ENCODE peak calls at places on chromosomes 2 and 18, in eight cellular contexts. F, Q, D, K, E, J, T and Z are unnamed samples.
A peak's percentile ranks its signal among the peaks of the same experiment; 100 is the strongest.

GRCh38 chr2:204871246-204871953 is 326.1 kb downstream of the PARD3B start:
- DNase-seq in Q (no peak), F (peak; percentile 18), K (peak; percentile 68), E (no peak), T (no peak), D (peak; percentile 24), J (peak; percentile 45), Z (no peak)

GRCh38 chr2:1685078-1685956 is 59.0 kb downstream of the PXDN start:
- DNase-seq in K (no peak), D (no peak), T (no peak), E (no peak), J (no peak), Q (no peak), F (no peak), Z (no peak)

GRCh38 chr2:240604939-240605716 is 18.6 kb downstream of the CAPN10 start:
- DNase-seq in J (no peak), F (no peak), Q (peak; percentile 18), T (peak; percentile 73), E (no peak), K (no peak), D (no peak), Z (no peak)

GRCh38 chr18:70044626-70045025 is 97.0 kb upstream of the CD226 start:
- DNase-seq in Q (no peak), E (no peak), J (peak; percentile 4), T (no peak), K (peak; percentile 96), D (peak; percentile 71), F (no peak), Z (no peak)

GRCh38 chr2:61423714-61424113 is 47.2 kb downstream of the USP34 start:
- DNase-seq in Q (no peak), D (no peak), T (no peak), J (no peak), K (peak; percentile 73), E (no peak), F (no peak), Z (no peak)

GRCh38 chr18:48084858-48085257 is 154.4 kb upstream of the SMAD2 start:
- DNase-seq in D (no peak), Q (no peak), T (no peak), E (no peak), J (no peak), K (no peak), F (no peak), Z (no peak)

GRCh38 chr2:234960091-234961088 is 8.6 kb downstream of the SH3BP4 start:
- DNase-seq in D (no peak), T (no peak), E (no peak), K (no peak), Q (no peak), F (no peak), J (no peak), Z (no peak)

GRCh38 chr18:41036346-41036745 is 918.7 kb upstream of the PIK3C3 start:
- DNase-seq in D (no peak), F (no peak), T (no peak), E (no peak), J (no peak), K (no peak), Q (no peak), Z (no peak)

GRCh38 chr2:171404258-171404657 is 29.5 kb downstream of the METTL8 start:
- DNase-seq in F (no peak), J (no peak), Q (no peak), D (no peak), E (no peak), T (no peak), K (peak; percentile 46), Z (no peak)

GRCh38 chr2:240956161-240956934 is 42.1 kb upstream of the SNED1 start:
- DNase-seq in J (no peak), F (no peak), D (no peak), E (peak; percentile 9), K (no peak), Q (peak; percentile 8), T (no peak), Z (peak; percentile 22)

DNA sequence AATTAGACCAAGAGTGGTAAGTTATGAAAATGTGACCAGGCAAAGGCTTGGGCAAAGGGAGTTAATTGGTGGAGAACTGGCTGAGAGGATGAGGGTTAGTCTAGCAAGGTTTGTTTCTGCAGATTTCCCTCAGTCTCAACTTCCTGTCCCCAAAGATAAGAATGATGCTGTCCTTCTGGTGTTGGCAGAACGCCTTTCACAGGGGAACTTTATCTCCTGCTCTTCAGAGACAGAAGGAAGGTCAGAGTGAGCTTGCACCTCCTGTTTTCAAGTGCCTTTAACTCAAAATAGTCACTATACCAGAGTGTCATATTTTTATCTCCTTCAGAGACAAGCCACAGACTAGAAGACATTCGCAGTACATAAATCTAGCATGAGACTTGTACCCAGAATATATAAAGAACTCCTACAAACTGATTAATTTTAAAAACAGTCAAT is 95.7 kb downstream of the TEX51 start:
- DNase-seq in Q (no peak), E (no peak), K (no peak), T (no peak), F (no peak), D (no peak), J (no peak), Z (no peak)
- TF ChIP-seq CTCF in Q (no peak), E (no peak), K (no peak), T (no peak), F (no peak), D (no peak), J (no peak), Z (no peak)

GRCh38 chr18:2994603-2995432 is 18.1 kb downstream of the LPIN2 start:
- DNase-seq in J (no peak), K (no peak), F (no peak), D (no peak), E (no peak), T (peak; percentile 62), Q (peak; percentile 34), Z (no peak)
- TF ChIP-seq CTCF in J (no peak), K (peak; percentile 31), F (peak; percentile 12), D (peak; percentile 41), E (no peak), T (peak; percentile 60), Q (no peak), Z (peak; percentile 60)

DNA sequence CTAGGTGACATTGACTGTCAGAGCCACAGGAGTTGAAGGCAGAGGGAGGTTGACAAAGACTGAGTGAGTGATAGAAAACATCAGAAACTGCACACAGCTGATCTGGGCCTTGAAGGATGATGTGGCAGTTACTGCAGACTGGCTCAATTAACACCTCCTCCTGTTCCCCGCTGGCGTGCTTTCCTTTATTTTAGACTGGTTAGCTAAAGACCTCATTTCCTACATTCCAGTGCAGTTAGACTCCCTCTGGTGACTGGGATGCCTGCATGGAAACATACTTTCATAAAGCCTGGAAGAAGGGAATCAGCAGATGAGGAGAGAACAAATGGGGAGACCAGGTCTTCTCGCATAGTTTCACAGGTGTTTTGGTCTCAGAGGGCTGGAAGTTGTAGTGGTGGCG is 7.1 kb downstream of the TPGS2 start:
- DNase-seq in T (no peak), D (no peak), Q (no peak), K (no peak), E (no peak), F (no peak), J (no peak), Z (no peak)
- TF ChIP-seq CTCF in T (no peak), D (no peak), Q (no peak), K (no peak), E (no peak), F (no peak), J (no peak), Z (no peak)

DNA sequence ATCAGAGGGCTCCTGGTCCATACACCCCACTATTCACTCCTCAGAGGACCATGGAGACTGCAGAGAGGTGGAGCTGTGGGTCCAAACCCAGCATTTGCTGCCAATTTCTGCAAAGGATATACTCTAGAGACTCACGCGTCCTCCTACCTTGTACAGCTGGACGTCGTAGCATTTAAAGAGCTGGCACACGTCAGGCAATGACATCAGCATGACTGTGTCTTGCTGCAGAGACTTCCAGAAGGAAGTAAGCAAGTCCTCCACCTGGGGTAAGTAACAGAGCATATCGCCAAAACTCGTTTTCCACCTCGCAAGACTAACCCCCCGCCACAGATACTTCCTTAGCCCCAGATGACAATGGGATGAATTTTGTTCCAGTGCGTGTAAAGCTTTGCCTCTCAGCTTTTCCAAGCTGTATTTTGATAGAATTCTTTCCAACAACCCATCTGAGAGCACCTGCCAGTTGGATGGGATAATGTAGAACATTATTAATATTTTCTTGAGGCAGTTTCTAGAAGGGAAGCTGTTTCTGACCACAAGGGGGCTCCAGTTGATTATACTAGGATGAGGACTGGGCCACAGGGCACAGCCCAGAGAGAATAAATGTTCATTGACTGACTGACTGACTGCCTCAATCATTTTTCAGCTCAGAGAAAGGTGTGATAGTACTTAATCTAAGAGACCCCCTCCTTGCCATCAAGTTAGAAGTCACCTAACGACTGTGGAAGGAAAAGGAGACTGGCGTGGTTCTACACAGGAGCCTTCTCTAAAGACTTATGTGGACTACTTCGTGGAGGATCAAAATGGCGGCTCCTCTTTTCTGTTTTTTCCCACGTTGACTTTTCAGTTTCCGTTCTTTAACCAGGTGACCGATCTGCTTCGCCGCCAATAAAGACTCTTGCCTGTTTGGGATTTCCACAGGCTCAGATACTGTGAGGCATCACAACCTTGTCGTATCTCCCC is 31.7 kb upstream of the CREG2 start:
- DNase-seq in K (peak; percentile 84), E (peak; percentile 32), T (peak; percentile 67), F (peak; percentile 68), J (peak; percentile 78), D (no peak), Q (no peak), Z (no peak)
- TF ChIP-seq CTCF in K (peak; percentile 83), E (peak; percentile 64), T (peak; percentile 61), F (peak; percentile 78), J (peak; percentile 72), D (peak; percentile 76), Q (no peak), Z (peak; percentile 90)

GRCh38 chr2:332592-332991 is 44.7 kb upstream of the ALKAL2 start:
- DNase-seq in Q (no peak), J (no peak), K (no peak), F (no peak), T (no peak), E (no peak), D (no peak), Z (no peak)
- TF ChIP-seq CTCF in Q (no peak), J (no peak), K (no peak), F (no peak), T (no peak), E (peak; percentile 20), D (no peak), Z (peak; percentile 64)

DNA sequence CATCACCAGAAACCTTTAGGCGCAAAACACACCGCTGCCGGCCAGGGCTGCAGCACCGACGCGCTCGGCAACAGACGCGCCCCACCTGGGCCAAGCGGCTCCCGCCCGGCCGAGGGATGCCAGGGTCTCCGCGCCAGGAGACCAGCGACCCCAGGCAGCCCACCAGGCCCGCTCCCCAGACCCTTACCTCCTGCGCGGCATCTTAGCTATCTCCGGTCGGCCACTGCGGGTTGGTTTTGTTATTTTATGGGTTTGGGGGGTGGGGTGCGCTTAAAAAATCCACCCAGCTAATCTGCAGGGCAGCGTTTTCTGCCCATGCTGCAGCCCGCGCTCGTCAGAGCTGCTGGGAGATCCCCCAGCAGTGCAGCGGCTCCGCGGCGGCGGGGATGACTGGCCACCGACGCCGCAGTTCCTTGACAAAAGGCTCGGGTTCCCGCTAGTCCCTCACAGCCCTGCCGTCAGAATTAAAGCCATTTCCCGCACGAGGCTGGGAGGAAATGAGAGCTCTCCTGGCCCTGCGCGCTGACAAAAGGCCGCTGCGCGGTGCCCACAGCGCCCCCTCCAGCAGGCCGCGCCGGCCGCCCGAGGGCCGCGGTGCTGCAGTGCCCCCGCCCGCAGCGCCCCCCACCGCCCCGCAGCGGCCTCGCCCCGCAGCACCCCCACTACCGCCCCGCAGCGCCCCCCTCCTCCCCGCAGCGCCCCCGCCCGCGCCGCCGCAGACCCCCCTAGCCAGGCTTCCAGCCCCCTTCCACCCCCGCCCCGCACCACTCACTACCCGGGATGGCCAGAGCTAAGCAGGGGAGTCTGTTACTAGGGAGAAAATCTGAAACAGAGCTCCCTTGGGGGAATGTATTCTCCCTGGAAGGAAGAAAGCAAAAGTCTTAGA is at the start of gene ADD2:
- DNase-seq in D (no peak), E (peak; percentile 75), F (peak; percentile 83), T (no peak), K (peak; percentile 2), J (peak; percentile 81), Q (peak; percentile 35), Z (peak; percentile 73)
- TF ChIP-seq CTCF in D (peak; percentile 6), E (no peak), F (peak; percentile 35), T (no peak), K (no peak), J (peak; percentile 37), Q (no peak), Z (peak; percentile 61)